ENCODE peak calls at places on chromosomes 16 and 17, in ten cellular contexts. E is CD4-positive, alpha-beta T cell; D is natural killer cell; T is stimulated activated naive B cell treated with anti-CD40 and anti-IgM and Interleukin-4, amounts not matched to agents 10 μg/mL and 1 μg/mL and 100 μg/mL, for 72 hours; W is central memory CD8-positive, alpha-beta T cell; X is left cardiac atrium; C is SK-N-SH treated with all-trans-retinoic acid at 6 μM for 48 hours; J is PC-3; K is right lobe of liver; Y is gastrocnemius medialis. S is an unnamed sample.

GRCh38 chr17:8746501-8747236 is 2.0 kb upstream of the CCDC42 start:
- ATAC-seq in Y (no peak), K (no peak), W (no peak), D (no peak), X (no peak), E (no peak), T (peak; percentile 60), C (peak; percentile 24), J (peak; percentile 11), S (no peak)

GRCh38 chr16:71542377-71542776 is 16.2 kb downstream of the CHST4 start:
- ATAC-seq in K (peak; percentile 84), J (no peak), X (no peak), D (peak; percentile 62), Y (no peak), W (peak; percentile 65), C (peak; percentile 79), T (peak; percentile 87), E (peak; percentile 84), S (no peak)

GRCh38 chr17:40095944-40096791 is 4.2 kb downstream of the NR1D1 start:
- ATAC-seq in X (no peak), T (peak; percentile 85), K (no peak), W (peak; percentile 70), Y (no peak), D (peak; percentile 85), J (no peak), C (no peak), E (peak; percentile 54), S (no peak)

GRCh38 chr16:1990336-1991134 is 765 bp downstream of the SYNGR3 start:
- ATAC-seq in T (peak; percentile 32), K (no peak), W (no peak), X (no peak), C (no peak), D (no peak), Y (no peak), J (no peak), E (no peak), S (no peak)

GRCh38 chr17:12659500-12659899 is 6.2 kb upstream of the MYOCD start:
- ATAC-seq in X (no peak), E (no peak), Y (no peak), C (no peak), W (no peak), D (no peak), K (no peak), T (no peak), J (no peak), S (no peak)

GRCh38 chr17:40348562-40349476 is 15.7 kb downstream of the GJD3 start:
- ATAC-seq in K (peak; percentile 43), X (peak; percentile 66), W (no peak), D (no peak), Y (peak; percentile 18), C (peak; percentile 13), E (no peak), T (no peak), J (no peak), S (peak; percentile 46)

GRCh38 chr17:61805399-61805798 is 57.9 kb downstream of the BRIP1 start:
- ATAC-seq in X (no peak), T (no peak), W (no peak), Y (no peak), J (peak; percentile 56), K (no peak), D (no peak), C (peak; percentile 59), E (no peak), S (no peak)

GRCh38 chr16:23318639-23319038 is 16.5 kb downstream of the SCNN1B start:
- ATAC-seq in Y (no peak), K (no peak), W (no peak), J (no peak), X (no peak), D (no peak), T (no peak), C (no peak), E (no peak), S (no peak)

GRCh38 chr17:73571524-73572130 is 72.6 kb downstream of the SDK2 start:
- ATAC-seq in D (no peak), W (no peak), K (peak; percentile 9), C (no peak), T (no peak), E (no peak), Y (no peak), J (no peak), X (no peak), S (no peak)

GRCh38 chr17:73278465-73279453 is 17.1 kb upstream of the CPSF4L start:
- ATAC-seq in Y (peak; percentile 69), E (no peak), X (peak; percentile 33), D (no peak), J (peak; percentile 52), K (peak; percentile 68), T (no peak), W (no peak), C (peak; percentile 76), S (peak; percentile 76)

GRCh38 chr16:73916839-73917594 is 379.6 kb upstream of the PSMD7 start:
- ATAC-seq in Y (peak; percentile 66), K (no peak), T (no peak), X (peak; percentile 81), W (no peak), E (no peak), D (no peak), C (no peak), J (no peak), S (peak; percentile 91)

GRCh38 chr16:9372934-9373890 is 281.8 kb downstream of the HAPSTR1 start:
- ATAC-seq in K (peak; percentile 21), X (peak; percentile 24), D (no peak), C (no peak), J (no peak), W (no peak), T (no peak), E (no peak), Y (no peak), S (no peak)

GRCh38 chr17:45793999-45794540 is 9.9 kb downstream of the CRHR1 start:
- ATAC-seq in J (no peak), K (no peak), X (no peak), W (no peak), T (no peak), C (no peak), D (no peak), E (no peak), Y (no peak), S (no peak)

GRCh38 chr17:60315650-60316049 is 76.3 kb downstream of the USP32 start:
- ATAC-seq in D (peak; percentile 21), W (no peak), J (peak; percentile 78), K (peak; percentile 69), E (no peak), Y (no peak), X (no peak), T (no peak), C (no peak), S (no peak)

GRCh38 chr17:64061157-64061898 is 40.9 kb upstream of the ICAM2 start:
- ATAC-seq in J (peak; percentile 58), W (no peak), C (no peak), K (peak; percentile 8), D (peak; percentile 21), T (peak; percentile 86), X (no peak), Y (no peak), E (no peak), S (no peak)

GRCh38 chr17:68207651-68208253 is 40.1 kb upstream of the AMZ2 start:
- ATAC-seq in X (no peak), D (no peak), Y (no peak), W (no peak), J (no peak), E (no peak), K (no peak), C (no peak), T (no peak), S (no peak)

S was measured in gastroesophageal sphincter.